ENCODE peak calls at places on chromosomes 7 and 10, in six cellular contexts. One of them, this sample, is unnamed.

GRCh38 chr10:61901829-61902447 is 439 bp downstream of the ARID5B start:
- DNase-seq in right lobe of liver: no peak
- DNase-seq in ovary: peak; percentile 24
- DNase-seq in body of pancreas: peak; percentile 37
- DNase-seq in IMR-90: no peak
- DNase-seq in HCT116: no peak
- DNase-seq in this sample: no peak

GRCh38 chr7:111029141-111029572 is 61.8 kb upstream of the LRRN3 start:
- DNase-seq in right lobe of liver: no peak
- DNase-seq in ovary: no peak
- DNase-seq in body of pancreas: no peak
- DNase-seq in IMR-90: no peak
- DNase-seq in HCT116: no peak
- DNase-seq in this sample: no peak

GRCh38 chr10:68423522-68423921 is 16.4 kb upstream of the RUFY2 start:
- DNase-seq in right lobe of liver: no peak
- DNase-seq in ovary: no peak
- DNase-seq in body of pancreas: no peak
- DNase-seq in IMR-90: no peak
- DNase-seq in HCT116: no peak
- DNase-seq in this sample: peak; percentile 62

GRCh38 chr7:88200793-88201192 is 19.0 kb downstream of the SRI start:
- DNase-seq in right lobe of liver: no peak
- DNase-seq in ovary: no peak
- DNase-seq in body of pancreas: no peak
- DNase-seq in IMR-90: no peak
- DNase-seq in HCT116: no peak
- DNase-seq in this sample: no peak

GRCh38 chr10:29657719-29658274 is 23.0 kb upstream of the SVIL start:
- DNase-seq in right lobe of liver: no peak
- DNase-seq in ovary: no peak
- DNase-seq in body of pancreas: no peak
- DNase-seq in IMR-90: no peak
- DNase-seq in HCT116: no peak
- DNase-seq in this sample: no peak

GRCh38 chr10:12510566-12510965 is 161.2 kb downstream of the CAMK1D start:
- DNase-seq in right lobe of liver: no peak
- DNase-seq in ovary: no peak
- DNase-seq in body of pancreas: no peak
- DNase-seq in IMR-90: no peak
- DNase-seq in HCT116: no peak
- DNase-seq in this sample: no peak

GRCh38 chr10:70461397-70462348 is 16.9 kb upstream of the PALD1 start:
- DNase-seq in right lobe of liver: peak; percentile 46
- DNase-seq in ovary: peak; percentile 70
- DNase-seq in body of pancreas: peak; percentile 70
- DNase-seq in IMR-90: peak; percentile 50
- DNase-seq in HCT116: peak; percentile 67
- DNase-seq in this sample: no peak

GRCh38 chr7:83546586-83546985 is 102.4 kb downstream of the SEMA3E start:
- DNase-seq in right lobe of liver: no peak
- DNase-seq in ovary: no peak
- DNase-seq in body of pancreas: no peak
- DNase-seq in IMR-90: peak; percentile 63
- DNase-seq in HCT116: no peak
- DNase-seq in this sample: no peak

GRCh38 chr7:83161186-83161585 is 1.5 kb downstream of the PCLO start:
- DNase-seq in right lobe of liver: no peak
- DNase-seq in ovary: no peak
- DNase-seq in body of pancreas: no peak
- DNase-seq in IMR-90: no peak
- DNase-seq in HCT116: no peak
- DNase-seq in this sample: no peak

GRCh38 chr10:73965890-73966768 is 31.8 kb upstream of the VCL start:
- DNase-seq in right lobe of liver: peak; percentile 37
- DNase-seq in ovary: peak; percentile 60
- DNase-seq in body of pancreas: peak; percentile 55
- DNase-seq in IMR-90: peak; percentile 99
- DNase-seq in HCT116: peak; percentile 99
- DNase-seq in this sample: no peak

GRCh38 chr10:13684252-13684791 is 97.6 kb downstream of the PRPF18 start:
- DNase-seq in right lobe of liver: peak; percentile 63
- DNase-seq in ovary: peak; percentile 48
- DNase-seq in body of pancreas: peak; percentile 31
- DNase-seq in IMR-90: peak; percentile 88
- DNase-seq in HCT116: no peak
- DNase-seq in this sample: no peak

GRCh38 chr7:99418260-99418659 is 9.5 kb downstream of the BUD31 start:
- DNase-seq in right lobe of liver: no peak
- DNase-seq in ovary: no peak
- DNase-seq in body of pancreas: no peak
- DNase-seq in IMR-90: no peak
- DNase-seq in HCT116: no peak
- DNase-seq in this sample: no peak
- TF ChIP-seq POLR2A in right lobe of liver: no peak
- TF ChIP-seq POLR2A in ovary: no peak
- TF ChIP-seq POLR2A in body of pancreas: no peak
- TF ChIP-seq POLR2A in IMR-90: no peak
- TF ChIP-seq POLR2A in HCT116: no peak
- TF ChIP-seq POLR2A in this sample: no peak

DNA sequence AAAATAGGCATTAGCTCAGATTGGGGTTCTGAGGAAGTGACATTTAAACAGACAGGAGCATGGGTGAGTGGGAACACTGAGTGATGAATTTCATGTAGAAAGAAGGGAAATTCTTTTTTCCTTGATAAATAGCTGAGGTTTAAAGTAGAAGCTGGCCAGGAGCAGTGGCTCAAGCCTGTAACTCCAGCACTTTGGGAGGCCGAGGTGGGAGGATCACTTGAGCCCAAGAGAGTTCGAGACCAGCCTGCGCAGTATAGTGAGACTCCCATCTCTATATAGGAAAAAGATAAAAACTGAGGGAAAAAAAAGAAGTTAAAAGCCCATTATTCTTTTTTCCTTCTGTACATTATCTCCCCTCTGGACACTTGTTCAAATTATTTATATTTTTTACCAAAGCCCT is 9.1 kb downstream of the HNRNPF start:
- DNase-seq in right lobe of liver: no peak
- DNase-seq in ovary: no peak
- DNase-seq in body of pancreas: no peak
- DNase-seq in IMR-90: no peak
- DNase-seq in HCT116: no peak
- DNase-seq in this sample: no peak
- H3K4me1 ChIP-seq in right lobe of liver: peaks cover 88% of the 10 kb centered on the region
- H3K4me1 ChIP-seq in ovary: peaks cover 23% of the 10 kb centered on the region
- H3K4me1 ChIP-seq in body of pancreas: peaks cover 87% of the 10 kb centered on the region
- H3K4me1 ChIP-seq in IMR-90: peaks cover 15% of the 10 kb centered on the region
- H3K4me1 ChIP-seq in HCT116: peaks cover 68% of the 10 kb centered on the region
- H3K4me1 ChIP-seq in this sample: peaks cover 92% of the 10 kb centered on the region

GRCh38 chr7:39566056-39566921 is at the start of gene YAE1:
- DNase-seq in right lobe of liver: peak; percentile 84
- DNase-seq in ovary: peak; percentile 80
- DNase-seq in body of pancreas: peak; percentile 81
- DNase-seq in IMR-90: peak; percentile 64
- DNase-seq in HCT116: peak; percentile 57
- DNase-seq in this sample: peak; percentile 93
- TF ChIP-seq POLR2A in right lobe of liver: peak; percentile 77
- TF ChIP-seq POLR2A in ovary: peak; percentile 47
- TF ChIP-seq POLR2A in body of pancreas: peak; percentile 33
- TF ChIP-seq POLR2A in IMR-90: peak; percentile 68
- TF ChIP-seq POLR2A in HCT116: peak; percentile 87
- TF ChIP-seq POLR2A in this sample: peak; percentile 55

DNA sequence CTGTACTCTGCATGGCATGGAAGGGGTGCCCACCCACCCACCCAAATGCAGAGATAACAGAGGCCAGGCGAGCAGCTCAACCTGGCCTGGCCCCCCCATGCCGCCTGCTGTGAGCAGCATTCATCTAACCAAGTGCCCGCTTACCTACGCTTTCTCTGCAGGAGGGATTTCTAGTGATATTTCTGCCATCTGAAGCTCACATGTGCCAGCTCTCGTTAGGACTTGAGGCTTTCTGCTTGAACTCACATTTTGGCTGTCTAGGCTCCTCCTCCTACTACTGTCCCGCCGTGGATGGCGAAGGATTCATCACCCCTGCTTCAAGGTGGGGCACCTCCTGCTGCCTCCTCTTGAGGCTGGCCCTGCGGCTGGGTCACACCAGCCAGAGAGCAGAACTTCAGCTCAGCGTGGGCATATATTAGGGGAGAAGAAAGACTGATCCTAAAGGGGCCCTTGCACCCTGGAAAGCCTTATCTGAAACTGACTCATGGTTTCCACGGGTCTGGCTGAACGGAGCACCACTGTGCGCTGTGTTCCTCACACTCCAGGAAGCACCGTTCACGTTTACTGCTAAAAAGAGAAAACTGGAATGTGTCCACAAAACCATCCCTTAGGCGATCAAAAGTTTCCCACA is 45.5 kb downstream of the CTBP2 start:
- DNase-seq in right lobe of liver: no peak
- DNase-seq in ovary: peak; percentile 22
- DNase-seq in body of pancreas: peak; percentile 73
- DNase-seq in IMR-90: no peak
- DNase-seq in HCT116: no peak
- DNase-seq in this sample: no peak
- H3K4me1 ChIP-seq in right lobe of liver: no peaks in the 10 kb centered on the region
- H3K4me1 ChIP-seq in ovary: peaks cover 44% of the 10 kb centered on the region
- H3K4me1 ChIP-seq in body of pancreas: peaks cover 82% of the 10 kb centered on the region
- H3K4me1 ChIP-seq in IMR-90: peaks cover 15% of the 10 kb centered on the region
- H3K4me1 ChIP-seq in HCT116: peaks cover 4% of the 10 kb centered on the region
- H3K4me1 ChIP-seq in this sample: peaks cover 52% of the 10 kb centered on the region

DNA sequence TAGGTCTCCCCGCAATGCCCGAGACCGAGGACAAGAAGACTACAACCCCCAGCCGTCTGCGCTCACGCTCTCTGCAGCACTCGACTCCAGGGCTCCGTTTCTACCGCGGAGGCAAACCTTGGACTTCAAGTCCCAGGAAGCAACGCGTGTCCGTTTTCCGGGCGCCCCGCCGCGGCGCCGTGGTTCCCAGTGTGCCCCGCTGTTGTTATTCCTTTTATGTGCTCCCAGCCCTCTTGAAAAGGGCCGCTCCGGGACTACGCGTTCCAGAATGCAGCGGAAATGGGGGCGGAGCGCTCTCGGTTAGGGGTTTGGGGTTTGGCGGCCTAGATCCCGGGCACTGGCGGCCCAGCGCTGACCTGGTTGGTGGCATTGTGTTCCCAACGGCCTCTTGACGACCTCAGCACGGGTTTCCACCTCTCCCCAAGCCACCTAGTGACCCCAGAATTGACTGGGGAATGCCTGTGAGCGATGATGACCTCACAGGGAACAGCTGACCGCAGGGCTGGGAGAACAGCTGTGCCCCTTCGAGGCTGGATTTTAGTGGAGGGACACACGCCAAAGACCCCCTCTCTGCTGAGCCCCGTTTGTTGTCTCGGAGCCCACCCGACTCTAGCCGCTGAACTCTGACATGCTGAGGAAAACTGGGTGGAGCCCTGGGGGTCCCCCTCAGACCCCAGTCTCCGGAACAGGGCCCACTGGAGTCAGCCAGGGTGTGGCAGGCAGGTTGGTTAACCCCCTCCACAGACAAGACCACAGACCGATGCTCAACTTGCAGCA is 480 bp upstream of the CDK5 start:
- DNase-seq in right lobe of liver: peak; percentile 99
- DNase-seq in ovary: peak; percentile 97
- DNase-seq in body of pancreas: peak; percentile 99
- DNase-seq in IMR-90: peak; percentile 100
- DNase-seq in HCT116: peak; percentile 99
- DNase-seq in this sample: peak; percentile 100
- TF ChIP-seq POLR2A in right lobe of liver: peak; percentile 79
- TF ChIP-seq POLR2A in ovary: peak; percentile 71
- TF ChIP-seq POLR2A in body of pancreas: peak; percentile 43
- TF ChIP-seq POLR2A in IMR-90: no peak
- TF ChIP-seq POLR2A in HCT116: peak; percentile 71
- TF ChIP-seq POLR2A in this sample: peak; percentile 9

GRCh38 chr7:140314571-140315480 is 83.5 kb downstream of the SLC37A3 start:
- DNase-seq in right lobe of liver: no peak
- DNase-seq in ovary: no peak
- DNase-seq in body of pancreas: no peak
- DNase-seq in IMR-90: peak; percentile 18
- DNase-seq in HCT116: no peak
- DNase-seq in this sample: no peak

GRCh38 chr7:140315498-140316164 is 82.7 kb downstream of the SLC37A3 start:
- DNase-seq in right lobe of liver: no peak
- DNase-seq in ovary: no peak
- DNase-seq in body of pancreas: no peak
- DNase-seq in IMR-90: no peak
- DNase-seq in HCT116: no peak
- DNase-seq in this sample: no peak

GRCh38 chr7:140312141-140312846 is 86.0 kb downstream of the SLC37A3 start:
- DNase-seq in right lobe of liver: no peak
- DNase-seq in ovary: no peak
- DNase-seq in body of pancreas: no peak
- DNase-seq in IMR-90: no peak
- DNase-seq in HCT116: no peak
- DNase-seq in this sample: no peak

GRCh38 chr7:140308060-140308459 is 90.3 kb downstream of the SLC37A3 start:
- DNase-seq in right lobe of liver: no peak
- DNase-seq in ovary: no peak
- DNase-seq in body of pancreas: no peak
- DNase-seq in IMR-90: no peak
- DNase-seq in HCT116: no peak
- DNase-seq in this sample: no peak

GRCh38 chr7:140310337-140311002 is 87.9 kb downstream of the SLC37A3 start:
- DNase-seq in right lobe of liver: no peak
- DNase-seq in ovary: no peak
- DNase-seq in body of pancreas: no peak
- DNase-seq in IMR-90: no peak
- DNase-seq in HCT116: no peak
- DNase-seq in this sample: no peak
- H3K4me1 ChIP-seq in right lobe of liver: peaks cover 8% of the 10 kb centered on the region
- H3K4me1 ChIP-seq in ovary: peaks cover 11% of the 10 kb centered on the region
- H3K4me1 ChIP-seq in body of pancreas: peaks cover 3% of the 10 kb centered on the region
- H3K4me1 ChIP-seq in IMR-90: peaks cover 6% of the 10 kb centered on the region
- H3K4me1 ChIP-seq in HCT116: no peaks in the 10 kb centered on the region
- H3K4me1 ChIP-seq in this sample: peaks cover 20% of the 10 kb centered on the region

This sample was measured in esophagus muscularis mucosa.